ENCODE peak calls at places on chromosomes 4 and X, in nine cellular contexts. One of them, this sample, is unnamed.

GRCh38 chr4:70660106-70660505 is 6.2 kb downstream of the JCHAIN start:
- DNase-seq in retinal pigment epithelial cell: no peak
- DNase-seq in BJ: no peak
- DNase-seq in AG09309: no peak
- DNase-seq in epithelial cell of esophagus: no peak
- DNase-seq in heart right ventricle: no peak
- DNase-seq in sigmoid colon: no peak
- DNase-seq in foreskin fibroblast: no peak
- DNase-seq in dorsolateral prefrontal cortex: no peak
- DNase-seq in this sample: no peak

GRCh38 chrX:11143931-11144678 is 33.0 kb downstream of the HCCS start:
- DNase-seq in heart right ventricle: peak; percentile 62
- DNase-seq in BJ: no peak
- DNase-seq in dorsolateral prefrontal cortex: peak; percentile 55
- DNase-seq in sigmoid colon: peak; percentile 77
- DNase-seq in AG09309: peak; percentile 41
- DNase-seq in foreskin fibroblast: peak; percentile 58
- DNase-seq in retinal pigment epithelial cell: no peak
- DNase-seq in epithelial cell of esophagus: peak; percentile 75
- DNase-seq in this sample: peak; percentile 30

GRCh38 chr4:172758586-172759340 is 409.8 kb upstream of the GALNT7 start:
- DNase-seq in AG09309: no peak
- DNase-seq in epithelial cell of esophagus: peak; percentile 75
- DNase-seq in retinal pigment epithelial cell: no peak
- DNase-seq in dorsolateral prefrontal cortex: no peak
- DNase-seq in heart right ventricle: no peak
- DNase-seq in foreskin fibroblast: peak; percentile 73
- DNase-seq in BJ: peak; percentile 37
- DNase-seq in sigmoid colon: no peak
- DNase-seq in this sample: peak; percentile 41

GRCh38 chrX:9482408-9482807 is 17.6 kb downstream of the TBL1X start:
- DNase-seq in sigmoid colon: no peak
- DNase-seq in retinal pigment epithelial cell: no peak
- DNase-seq in heart right ventricle: no peak
- DNase-seq in foreskin fibroblast: no peak
- DNase-seq in epithelial cell of esophagus: peak; percentile 71
- DNase-seq in BJ: no peak
- DNase-seq in AG09309: no peak
- DNase-seq in dorsolateral prefrontal cortex: no peak
- DNase-seq in this sample: no peak

GRCh38 chr4:6520051-6520450 is 47.6 kb upstream of the PPP2R2C start:
- DNase-seq in heart right ventricle: no peak
- DNase-seq in retinal pigment epithelial cell: no peak
- DNase-seq in foreskin fibroblast: no peak
- DNase-seq in BJ: no peak
- DNase-seq in epithelial cell of esophagus: no peak
- DNase-seq in sigmoid colon: peak; percentile 36
- DNase-seq in AG09309: no peak
- DNase-seq in dorsolateral prefrontal cortex: no peak
- DNase-seq in this sample: no peak

GRCh38 chr4:36079666-36080065 is 164.6 kb downstream of the ARAP2 start:
- DNase-seq in AG09309: no peak
- DNase-seq in foreskin fibroblast: no peak
- DNase-seq in retinal pigment epithelial cell: no peak
- DNase-seq in BJ: no peak
- DNase-seq in epithelial cell of esophagus: no peak
- DNase-seq in dorsolateral prefrontal cortex: no peak
- DNase-seq in heart right ventricle: no peak
- DNase-seq in sigmoid colon: no peak
- DNase-seq in this sample: no peak

GRCh38 chrX:53080628-53081580 is 1.3 kb upstream of the TSPYL2 start:
- DNase-seq in AG09309: no peak
- DNase-seq in dorsolateral prefrontal cortex: no peak
- DNase-seq in epithelial cell of esophagus: no peak
- DNase-seq in heart right ventricle: no peak
- DNase-seq in retinal pigment epithelial cell: no peak
- DNase-seq in sigmoid colon: no peak
- DNase-seq in BJ: no peak
- DNase-seq in foreskin fibroblast: no peak
- DNase-seq in this sample: no peak

GRCh38 chr4:147530723-147531122 is 49.8 kb downstream of the EDNRA start:
- DNase-seq in retinal pigment epithelial cell: no peak
- DNase-seq in heart right ventricle: no peak
- DNase-seq in foreskin fibroblast: no peak
- DNase-seq in AG09309: no peak
- DNase-seq in epithelial cell of esophagus: no peak
- DNase-seq in dorsolateral prefrontal cortex: no peak
- DNase-seq in sigmoid colon: no peak
- DNase-seq in BJ: no peak
- DNase-seq in this sample: no peak

GRCh38 chr4:6659897-6660296 is 19.4 kb downstream of the MRFAP1 start:
- DNase-seq in sigmoid colon: no peak
- DNase-seq in foreskin fibroblast: no peak
- DNase-seq in dorsolateral prefrontal cortex: no peak
- DNase-seq in epithelial cell of esophagus: no peak
- DNase-seq in retinal pigment epithelial cell: no peak
- DNase-seq in BJ: no peak
- DNase-seq in AG09309: no peak
- DNase-seq in heart right ventricle: no peak
- DNase-seq in this sample: no peak

GRCh38 chrX:57528670-57529255 is 63.0 kb upstream of the ZXDB start:
- DNase-seq in foreskin fibroblast: no peak
- DNase-seq in retinal pigment epithelial cell: no peak
- DNase-seq in sigmoid colon: no peak
- DNase-seq in dorsolateral prefrontal cortex: no peak
- DNase-seq in AG09309: no peak
- DNase-seq in epithelial cell of esophagus: peak; percentile 31
- DNase-seq in BJ: no peak
- DNase-seq in heart right ventricle: no peak
- DNase-seq in this sample: no peak

GRCh38 chr4:112379306-112379705 is 82.1 kb downstream of the ALPK1 start:
- DNase-seq in epithelial cell of esophagus: no peak
- DNase-seq in foreskin fibroblast: no peak
- DNase-seq in retinal pigment epithelial cell: no peak
- DNase-seq in BJ: no peak
- DNase-seq in sigmoid colon: no peak
- DNase-seq in AG09309: no peak
- DNase-seq in heart right ventricle: no peak
- DNase-seq in dorsolateral prefrontal cortex: no peak
- DNase-seq in this sample: no peak
- H3K4me3 ChIP-seq in epithelial cell of esophagus: no peak overlapping the region
- H3K4me3 ChIP-seq in foreskin fibroblast: no peak overlapping the region
- H3K4me3 ChIP-seq in retinal pigment epithelial cell: peak overlapping the region; percentile 37
- H3K4me3 ChIP-seq in BJ: no peak overlapping the region
- H3K4me3 ChIP-seq in sigmoid colon: no peak overlapping the region
- H3K4me3 ChIP-seq in AG09309: no peak overlapping the region
- H3K4me3 ChIP-seq in heart right ventricle: no peak overlapping the region
- H3K4me3 ChIP-seq in dorsolateral prefrontal cortex: peak overlapping the region; percentile 28
- H3K4me3 ChIP-seq in this sample: no peak overlapping the region

DNA sequence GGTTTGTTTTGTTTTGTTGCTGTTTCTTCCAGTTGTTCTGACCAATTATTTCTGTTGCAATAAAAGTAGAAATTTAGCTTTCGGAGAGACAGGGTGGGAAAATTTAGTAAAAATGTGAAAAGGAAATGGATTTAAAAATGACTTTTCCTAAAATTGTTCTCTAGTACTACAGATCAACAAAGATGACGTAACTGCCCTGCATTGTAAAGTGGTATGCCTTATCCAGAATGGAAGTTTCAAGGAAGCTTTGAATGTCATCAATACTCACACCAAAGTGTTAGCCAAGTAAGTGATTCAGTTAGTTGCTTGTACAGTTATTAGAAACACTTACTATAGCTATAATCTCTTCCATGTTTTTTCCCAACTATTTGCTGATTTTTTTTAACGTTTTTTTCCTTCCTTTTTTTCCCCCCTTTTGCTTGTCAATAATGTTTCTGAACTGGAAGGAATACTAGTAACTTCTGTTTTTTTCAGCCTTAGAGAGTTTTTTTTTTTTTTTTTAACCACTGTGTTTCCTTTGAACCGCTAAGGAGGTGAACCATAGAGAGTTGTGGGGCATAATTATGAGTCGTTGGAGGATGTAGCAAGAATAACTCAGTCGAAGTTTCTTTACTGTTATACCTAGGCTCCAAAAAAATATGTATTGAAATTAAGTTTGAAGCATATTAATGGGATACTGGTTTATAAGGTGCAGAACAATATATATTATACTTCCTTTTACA is 2.2 kb downstream of the SRP72 start:
- DNase-seq in AG09309: no peak
- DNase-seq in sigmoid colon: no peak
- DNase-seq in dorsolateral prefrontal cortex: no peak
- DNase-seq in epithelial cell of esophagus: peak; percentile 14
- DNase-seq in heart right ventricle: no peak
- DNase-seq in foreskin fibroblast: no peak
- DNase-seq in retinal pigment epithelial cell: no peak
- DNase-seq in BJ: no peak
- DNase-seq in this sample: no peak
- H3K4me3 ChIP-seq in AG09309: no peak overlapping the region
- H3K4me3 ChIP-seq in sigmoid colon: no peak overlapping the region
- H3K4me3 ChIP-seq in dorsolateral prefrontal cortex: no peak overlapping the region
- H3K4me3 ChIP-seq in epithelial cell of esophagus: no peak overlapping the region
- H3K4me3 ChIP-seq in heart right ventricle: no peak overlapping the region
- H3K4me3 ChIP-seq in foreskin fibroblast: no peak overlapping the region
- H3K4me3 ChIP-seq in retinal pigment epithelial cell: no peak overlapping the region
- H3K4me3 ChIP-seq in BJ: no peak overlapping the region
- H3K4me3 ChIP-seq in this sample: no peak overlapping the region

GRCh38 chr4:128060620-128061565 is at the start of gene LARP1B:
- DNase-seq in retinal pigment epithelial cell: peak; percentile 89
- DNase-seq in BJ: peak; percentile 79
- DNase-seq in AG09309: peak; percentile 84
- DNase-seq in heart right ventricle: peak; percentile 95
- DNase-seq in dorsolateral prefrontal cortex: peak; percentile 87
- DNase-seq in sigmoid colon: peak; percentile 97
- DNase-seq in epithelial cell of esophagus: peak; percentile 97
- DNase-seq in foreskin fibroblast: peak; percentile 98
- DNase-seq in this sample: peak; percentile 93
- H3K4me3 ChIP-seq in retinal pigment epithelial cell: peak within 1 kb of the TSS; percentile 84
- H3K4me3 ChIP-seq in BJ: peak within 1 kb of the TSS; percentile 91
- H3K4me3 ChIP-seq in AG09309: peak within 1 kb of the TSS; percentile 77
- H3K4me3 ChIP-seq in heart right ventricle: peak within 1 kb of the TSS; percentile 84
- H3K4me3 ChIP-seq in dorsolateral prefrontal cortex: peak within 1 kb of the TSS; percentile 85
- H3K4me3 ChIP-seq in sigmoid colon: peak within 1 kb of the TSS; percentile 88
- H3K4me3 ChIP-seq in epithelial cell of esophagus: peak within 1 kb of the TSS; percentile 81
- H3K4me3 ChIP-seq in foreskin fibroblast: peak within 1 kb of the TSS; percentile 85
- H3K4me3 ChIP-seq in this sample: peak within 1 kb of the TSS; percentile 82

GRCh38 chr4:165382640-165383039 is 3.8 kb downstream of the CPE start:
- DNase-seq in foreskin fibroblast: no peak
- DNase-seq in heart right ventricle: no peak
- DNase-seq in sigmoid colon: no peak
- DNase-seq in dorsolateral prefrontal cortex: no peak
- DNase-seq in BJ: no peak
- DNase-seq in epithelial cell of esophagus: no peak
- DNase-seq in retinal pigment epithelial cell: no peak
- DNase-seq in AG09309: no peak
- DNase-seq in this sample: no peak
- H3K4me3 ChIP-seq in foreskin fibroblast: no peak overlapping the region
- H3K4me3 ChIP-seq in heart right ventricle: no peak overlapping the region
- H3K4me3 ChIP-seq in sigmoid colon: no peak overlapping the region
- H3K4me3 ChIP-seq in dorsolateral prefrontal cortex: peak overlapping the region; percentile 68
- H3K4me3 ChIP-seq in BJ: no peak overlapping the region
- H3K4me3 ChIP-seq in epithelial cell of esophagus: no peak overlapping the region
- H3K4me3 ChIP-seq in retinal pigment epithelial cell: no peak overlapping the region
- H3K4me3 ChIP-seq in AG09309: no peak overlapping the region
- H3K4me3 ChIP-seq in this sample: no peak overlapping the region

GRCh38 chr4:184451726-184452125 is 22.6 kb downstream of the IRF2 start:
- DNase-seq in sigmoid colon: no peak
- DNase-seq in dorsolateral prefrontal cortex: no peak
- DNase-seq in heart right ventricle: no peak
- DNase-seq in epithelial cell of esophagus: no peak
- DNase-seq in AG09309: no peak
- DNase-seq in retinal pigment epithelial cell: no peak
- DNase-seq in BJ: no peak
- DNase-seq in foreskin fibroblast: no peak
- DNase-seq in this sample: no peak

GRCh38 chr4:184448828-184449227 is 25.5 kb downstream of the IRF2 start:
- DNase-seq in dorsolateral prefrontal cortex: no peak
- DNase-seq in AG09309: peak; percentile 34
- DNase-seq in retinal pigment epithelial cell: no peak
- DNase-seq in sigmoid colon: peak; percentile 77
- DNase-seq in foreskin fibroblast: peak; percentile 50
- DNase-seq in epithelial cell of esophagus: no peak
- DNase-seq in heart right ventricle: peak; percentile 80
- DNase-seq in BJ: no peak
- DNase-seq in this sample: peak; percentile 54

GRCh38 chr4:184450743-184451142 is 23.6 kb downstream of the IRF2 start:
- DNase-seq in dorsolateral prefrontal cortex: no peak
- DNase-seq in heart right ventricle: no peak
- DNase-seq in epithelial cell of esophagus: no peak
- DNase-seq in BJ: no peak
- DNase-seq in retinal pigment epithelial cell: no peak
- DNase-seq in sigmoid colon: no peak
- DNase-seq in AG09309: no peak
- DNase-seq in foreskin fibroblast: no peak
- DNase-seq in this sample: no peak

GRCh38 chr4:184447664-184448063 is 26.7 kb downstream of the IRF2 start:
- DNase-seq in AG09309: no peak
- DNase-seq in BJ: no peak
- DNase-seq in foreskin fibroblast: no peak
- DNase-seq in dorsolateral prefrontal cortex: no peak
- DNase-seq in sigmoid colon: no peak
- DNase-seq in heart right ventricle: no peak
- DNase-seq in epithelial cell of esophagus: peak; percentile 14
- DNase-seq in retinal pigment epithelial cell: no peak
- DNase-seq in this sample: no peak

DNA sequence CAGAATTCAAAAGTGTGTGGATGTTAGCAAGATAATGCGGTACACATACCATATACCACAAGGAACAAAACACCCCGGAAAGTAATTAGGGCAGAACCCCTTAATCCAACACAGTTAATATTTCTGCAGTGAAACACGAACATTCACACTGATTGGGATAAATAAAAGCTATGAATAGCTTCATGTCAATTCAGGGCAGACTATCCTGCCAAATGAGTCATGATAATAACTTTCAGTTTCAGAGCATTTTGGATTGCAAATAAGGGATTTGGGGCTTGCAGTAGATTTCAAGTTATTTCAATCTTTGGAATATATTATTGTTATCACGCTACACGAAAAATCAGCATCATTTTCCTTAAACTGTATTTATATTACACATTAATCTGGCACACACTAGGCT is 24.3 kb downstream of the IRF2 start:
- DNase-seq in sigmoid colon: no peak
- DNase-seq in BJ: peak; percentile 39
- DNase-seq in dorsolateral prefrontal cortex: no peak
- DNase-seq in heart right ventricle: no peak
- DNase-seq in retinal pigment epithelial cell: no peak
- DNase-seq in epithelial cell of esophagus: peak; percentile 41
- DNase-seq in AG09309: peak; percentile 56
- DNase-seq in foreskin fibroblast: peak; percentile 54
- DNase-seq in this sample: peak; percentile 34
- H3K4me3 ChIP-seq in sigmoid colon: no peak overlapping the region
- H3K4me3 ChIP-seq in BJ: no peak overlapping the region
- H3K4me3 ChIP-seq in dorsolateral prefrontal cortex: no peak overlapping the region
- H3K4me3 ChIP-seq in heart right ventricle: no peak overlapping the region
- H3K4me3 ChIP-seq in retinal pigment epithelial cell: no peak overlapping the region
- H3K4me3 ChIP-seq in epithelial cell of esophagus: no peak overlapping the region
- H3K4me3 ChIP-seq in AG09309: no peak overlapping the region
- H3K4me3 ChIP-seq in foreskin fibroblast: no peak overlapping the region
- H3K4me3 ChIP-seq in this sample: no peak overlapping the region